ENCODE peak calls at places on chromosomes 11 and 22, in six cellular contexts. One of them, this sample, is unnamed.

GRCh38 chr11:77188912-77189491 is 61.0 kb downstream of the MYO7A start:
- DNase-seq in HCT116: no peak
- DNase-seq in Caco-2: peak; percentile 38
- DNase-seq in cardiac fibroblast: no peak
- DNase-seq in OCI-LY7: no peak
- DNase-seq in K562: no peak
- DNase-seq in this sample: no peak

GRCh38 chr11:70501026-70501901 is 102.9 kb downstream of the CTTN start:
- DNase-seq in HCT116: no peak
- DNase-seq in Caco-2: no peak
- DNase-seq in cardiac fibroblast: peak; percentile 2
- DNase-seq in OCI-LY7: no peak
- DNase-seq in K562: no peak
- DNase-seq in this sample: no peak

GRCh38 chr11:1181858-1182535 is 24.2 kb downstream of the MUC5AC start:
- DNase-seq in HCT116: no peak
- DNase-seq in Caco-2: no peak
- DNase-seq in cardiac fibroblast: no peak
- DNase-seq in OCI-LY7: no peak
- DNase-seq in K562: no peak
- DNase-seq in this sample: no peak

GRCh38 chr11:123523539-123523938 is 93.5 kb downstream of the GRAMD1B start:
- DNase-seq in HCT116: no peak
- DNase-seq in Caco-2: no peak
- DNase-seq in cardiac fibroblast: no peak
- DNase-seq in OCI-LY7: no peak
- DNase-seq in K562: no peak
- DNase-seq in this sample: no peak

GRCh38 chr11:109961261-109961660 is 131.9 kb upstream of the ZC3H12C start:
- DNase-seq in HCT116: no peak
- DNase-seq in Caco-2: no peak
- DNase-seq in cardiac fibroblast: no peak
- DNase-seq in OCI-LY7: no peak
- DNase-seq in K562: no peak
- DNase-seq in this sample: no peak

GRCh38 chr22:18095101-18095805 is 15.4 kb upstream of the TUBA8 start:
- DNase-seq in HCT116: no peak
- DNase-seq in Caco-2: no peak
- DNase-seq in cardiac fibroblast: no peak
- DNase-seq in OCI-LY7: no peak
- DNase-seq in K562: no peak
- DNase-seq in this sample: no peak

GRCh38 chr11:76792505-76793264 is 9.5 kb downstream of the TSKU start:
- DNase-seq in HCT116: no peak
- DNase-seq in Caco-2: no peak
- DNase-seq in cardiac fibroblast: no peak
- DNase-seq in OCI-LY7: no peak
- DNase-seq in K562: no peak
- DNase-seq in this sample: no peak

GRCh38 chr11:130915556-130916237 is 582 bp downstream of the SNX19 start:
- DNase-seq in HCT116: no peak
- DNase-seq in Caco-2: no peak
- DNase-seq in cardiac fibroblast: no peak
- DNase-seq in OCI-LY7: peak; percentile 30
- DNase-seq in K562: no peak
- DNase-seq in this sample: no peak

GRCh38 chr11:111361874-111362273 is 17.2 kb downstream of the POU2AF1 start:
- DNase-seq in HCT116: no peak
- DNase-seq in Caco-2: no peak
- DNase-seq in cardiac fibroblast: no peak
- DNase-seq in OCI-LY7: no peak
- DNase-seq in K562: no peak
- DNase-seq in this sample: no peak

GRCh38 chr11:31826530-31827438 is 15.7 kb upstream of the PAX6 start:
- DNase-seq in HCT116: no peak
- DNase-seq in Caco-2: no peak
- DNase-seq in cardiac fibroblast: no peak
- DNase-seq in OCI-LY7: no peak
- DNase-seq in K562: no peak
- DNase-seq in this sample: no peak

GRCh38 chr11:120400564-120401364 is 64.6 kb downstream of the ARHGEF12 start:
- DNase-seq in HCT116: peak; percentile 90
- DNase-seq in Caco-2: peak; percentile 33
- DNase-seq in cardiac fibroblast: peak; percentile 93
- DNase-seq in OCI-LY7: no peak
- DNase-seq in K562: no peak
- DNase-seq in this sample: peak; percentile 95

GRCh38 chr11:47412152-47412746 is 3.9 kb downstream of the SLC39A13 start:
- DNase-seq in HCT116: peak; percentile 21
- DNase-seq in Caco-2: peak; percentile 72
- DNase-seq in cardiac fibroblast: peak; percentile 53
- DNase-seq in OCI-LY7: peak; percentile 71
- DNase-seq in K562: peak; percentile 51
- DNase-seq in this sample: no peak

GRCh38 chr11:47408598-47409439 is 429 bp downstream of the SLC39A13 start:
- DNase-seq in HCT116: no peak
- DNase-seq in Caco-2: no peak
- DNase-seq in cardiac fibroblast: peak; percentile 83
- DNase-seq in OCI-LY7: no peak
- DNase-seq in K562: no peak
- DNase-seq in this sample: peak; percentile 59

GRCh38 chr11:47410404-47411264 is 2.2 kb downstream of the SLC39A13 start:
- DNase-seq in HCT116: no peak
- DNase-seq in Caco-2: no peak
- DNase-seq in cardiac fibroblast: no peak
- DNase-seq in OCI-LY7: no peak
- DNase-seq in K562: no peak
- DNase-seq in this sample: no peak

GRCh38 chr11:47407746-47408590 is at the start of gene SLC39A13:
- DNase-seq in HCT116: peak; percentile 81
- DNase-seq in Caco-2: peak; percentile 98
- DNase-seq in cardiac fibroblast: peak; percentile 98
- DNase-seq in OCI-LY7: peak; percentile 96
- DNase-seq in K562: peak; percentile 96
- DNase-seq in this sample: peak; percentile 81

DNA sequence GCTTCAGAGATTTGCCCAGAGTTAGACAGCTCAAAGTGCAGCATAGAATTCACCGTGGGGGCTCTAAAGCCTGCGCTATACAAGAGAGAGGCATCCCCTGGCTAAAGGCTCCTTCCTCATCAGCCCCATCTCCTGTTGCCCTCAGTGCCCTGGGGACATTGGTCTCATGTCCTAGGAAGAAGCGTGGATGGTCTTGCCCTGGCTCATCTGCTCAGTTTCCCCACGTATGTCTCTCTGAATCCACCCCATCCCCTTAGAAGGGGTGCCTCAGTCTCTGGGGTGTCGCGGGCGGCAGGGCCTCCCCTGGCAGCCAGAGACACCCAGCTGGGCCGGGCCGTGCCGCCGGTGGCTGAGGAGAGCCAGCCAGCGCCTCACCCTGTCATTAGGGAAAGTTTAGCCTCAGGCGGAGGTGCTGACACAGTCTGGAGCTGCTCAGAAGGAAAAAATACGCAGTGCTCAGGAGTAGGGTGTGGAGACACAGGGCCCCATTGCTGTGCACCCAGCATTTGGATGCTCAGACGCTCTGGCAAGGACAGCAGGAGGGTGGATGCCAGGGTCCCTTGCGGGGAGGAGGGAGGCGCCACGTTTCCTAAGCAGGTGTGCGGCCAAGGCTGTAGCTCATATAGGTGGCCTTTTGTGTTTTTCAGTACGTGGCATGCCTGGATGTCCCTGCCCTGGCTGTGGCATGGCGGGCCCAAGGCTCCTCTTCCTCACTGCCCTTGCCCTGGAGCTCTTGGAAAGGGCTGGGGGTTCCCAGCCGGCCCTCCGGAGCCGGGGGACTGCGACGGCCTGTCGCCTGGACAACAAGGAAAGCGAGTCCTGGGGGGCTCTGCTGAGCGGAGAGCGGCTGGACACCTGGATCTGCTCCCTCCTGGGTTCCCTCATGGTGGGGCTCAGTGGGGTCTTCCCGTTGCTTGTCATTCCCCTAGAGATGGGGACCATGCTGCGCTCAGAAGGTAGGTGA is 1.3 kb downstream of the SLC39A13 start:
- DNase-seq in HCT116: no peak
- DNase-seq in Caco-2: no peak
- DNase-seq in cardiac fibroblast: no peak
- DNase-seq in OCI-LY7: no peak
- DNase-seq in K562: no peak
- DNase-seq in this sample: no peak
- TF ChIP-seq CTCF in HCT116: no peak
- TF ChIP-seq CTCF in Caco-2: no peak
- TF ChIP-seq CTCF in cardiac fibroblast: no peak
- TF ChIP-seq CTCF in OCI-LY7: no peak
- TF ChIP-seq CTCF in K562: no peak
- TF ChIP-seq CTCF in this sample: no peak

DNA sequence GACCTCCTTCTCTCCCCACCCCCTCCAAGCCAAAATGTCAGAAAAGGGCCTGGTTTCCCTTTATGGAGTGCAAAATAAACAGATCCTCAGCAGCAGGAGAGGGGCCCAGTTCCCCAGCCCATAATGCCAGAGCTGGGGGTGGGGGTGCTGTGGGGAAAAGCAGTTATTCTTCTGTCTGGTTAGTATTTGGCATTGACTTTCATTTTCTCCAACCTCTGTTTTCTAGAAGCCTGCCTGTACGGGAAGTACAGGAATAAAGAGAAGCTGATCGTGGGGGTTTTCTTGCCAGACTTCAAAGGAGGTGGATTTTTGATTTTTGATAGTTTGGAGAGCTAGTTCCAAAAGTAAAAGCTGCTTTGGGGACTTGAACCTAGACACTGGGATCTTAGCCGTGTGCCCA is 22.4 kb downstream of the FLI1 start:
- DNase-seq in HCT116: no peak
- DNase-seq in Caco-2: no peak
- DNase-seq in cardiac fibroblast: no peak
- DNase-seq in OCI-LY7: no peak
- DNase-seq in K562: no peak
- DNase-seq in this sample: no peak
- H3K4me3 ChIP-seq in HCT116: no peak overlapping the region
- H3K4me3 ChIP-seq in Caco-2: no peak overlapping the region
- H3K4me3 ChIP-seq in cardiac fibroblast: no peak overlapping the region
- H3K4me3 ChIP-seq in OCI-LY7: peak overlapping the region; percentile 70
- H3K4me3 ChIP-seq in K562: no peak overlapping the region
- H3K4me3 ChIP-seq in this sample: no peak overlapping the region

DNA sequence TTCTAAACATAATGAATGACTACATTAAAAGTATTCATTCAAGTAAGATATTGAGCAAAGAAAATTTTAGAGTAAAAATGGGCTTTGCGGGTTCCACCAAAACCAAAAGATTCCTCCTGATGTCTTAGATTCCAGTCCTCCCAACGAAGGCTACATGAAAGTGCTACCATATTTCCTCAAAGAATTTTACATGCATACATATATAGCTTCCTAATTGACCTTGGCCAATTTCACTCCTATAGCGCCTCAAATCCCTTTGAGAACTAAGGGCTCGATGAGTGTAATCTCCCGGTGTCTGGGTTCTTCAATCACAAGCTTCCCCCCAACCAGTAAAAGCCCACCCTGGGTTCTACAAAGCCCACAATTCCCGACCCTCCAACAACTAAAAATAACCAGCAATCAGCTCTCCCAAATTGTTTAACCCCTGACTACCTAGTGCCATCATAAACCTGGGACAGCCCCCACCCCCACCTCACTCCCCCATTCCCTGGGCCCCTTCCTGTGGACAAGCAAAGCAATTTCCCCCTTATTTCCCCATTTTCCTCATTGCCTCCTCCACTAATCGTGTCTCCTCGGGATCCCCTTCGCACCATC is 1.2 kb downstream of the SIK3 start:
- DNase-seq in HCT116: no peak
- DNase-seq in Caco-2: no peak
- DNase-seq in cardiac fibroblast: no peak
- DNase-seq in OCI-LY7: peak; percentile 21
- DNase-seq in K562: no peak
- DNase-seq in this sample: no peak
- TF ChIP-seq CTCF in HCT116: no peak
- TF ChIP-seq CTCF in Caco-2: no peak
- TF ChIP-seq CTCF in cardiac fibroblast: no peak
- TF ChIP-seq CTCF in OCI-LY7: no peak
- TF ChIP-seq CTCF in K562: no peak
- TF ChIP-seq CTCF in this sample: no peak

GRCh38 chr22:43956805-43957463 is 1.7 kb downstream of the SAMM50 start:
- DNase-seq in HCT116: no peak
- DNase-seq in Caco-2: no peak
- DNase-seq in cardiac fibroblast: peak; percentile 42
- DNase-seq in OCI-LY7: no peak
- DNase-seq in K562: no peak
- DNase-seq in this sample: no peak
- H3K4me3 ChIP-seq in HCT116: peak overlapping the region; percentile 95
- H3K4me3 ChIP-seq in Caco-2: no peak overlapping the region
- H3K4me3 ChIP-seq in cardiac fibroblast: no peak overlapping the region
- H3K4me3 ChIP-seq in OCI-LY7: peak overlapping the region; percentile 86
- H3K4me3 ChIP-seq in K562: peak overlapping the region; percentile 94
- H3K4me3 ChIP-seq in this sample: peak overlapping the region; percentile 93

GRCh38 chr11:92216789-92217188 is 7.8 kb upstream of the FAT3 start:
- DNase-seq in HCT116: no peak
- DNase-seq in Caco-2: no peak
- DNase-seq in cardiac fibroblast: no peak
- DNase-seq in OCI-LY7: no peak
- DNase-seq in K562: no peak
- DNase-seq in this sample: no peak

GRCh38 chr11:92212530-92212929 is 12.1 kb upstream of the FAT3 start:
- DNase-seq in HCT116: no peak
- DNase-seq in Caco-2: no peak
- DNase-seq in cardiac fibroblast: no peak
- DNase-seq in OCI-LY7: no peak
- DNase-seq in K562: no peak
- DNase-seq in this sample: no peak

GRCh38 chr11:92206441-92206840 is 18.2 kb upstream of the FAT3 start:
- DNase-seq in HCT116: no peak
- DNase-seq in Caco-2: no peak
- DNase-seq in cardiac fibroblast: no peak
- DNase-seq in OCI-LY7: no peak
- DNase-seq in K562: no peak
- DNase-seq in this sample: no peak

DNA sequence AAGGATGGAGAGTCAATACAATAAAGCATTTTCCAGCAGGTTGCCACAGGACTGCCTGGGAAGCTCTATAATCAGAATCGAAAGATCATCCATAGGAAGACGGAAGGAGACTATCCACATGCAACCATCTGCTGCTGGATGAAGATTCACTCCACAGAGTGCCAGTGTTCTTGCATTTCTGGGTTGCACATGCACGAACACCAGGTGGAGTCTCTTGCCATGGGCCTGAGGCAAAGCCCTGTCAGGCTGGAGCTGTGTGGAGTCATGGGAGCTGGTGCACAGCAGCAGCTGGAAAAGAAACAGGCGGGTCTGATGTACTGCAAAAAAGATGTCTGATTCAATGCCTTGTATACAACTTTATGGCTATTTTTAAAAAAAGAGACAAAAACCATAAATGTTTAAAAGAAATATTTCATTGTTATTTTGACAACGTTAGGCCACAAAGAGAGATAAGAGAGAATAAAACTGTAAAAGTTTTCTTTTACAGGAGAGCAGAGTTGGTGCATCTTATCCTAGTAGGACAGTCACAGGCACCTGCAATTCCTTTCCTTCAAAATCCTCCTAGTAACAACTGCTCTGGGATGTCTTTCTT is 12.9 kb upstream of the FAT3 start:
- DNase-seq in HCT116: no peak
- DNase-seq in Caco-2: peak; percentile 80
- DNase-seq in cardiac fibroblast: peak; percentile 32
- DNase-seq in OCI-LY7: no peak
- DNase-seq in K562: no peak
- DNase-seq in this sample: no peak
- TF ChIP-seq CTCF in HCT116: no peak
- TF ChIP-seq CTCF in Caco-2: peak; percentile 90
- TF ChIP-seq CTCF in cardiac fibroblast: peak; percentile 13
- TF ChIP-seq CTCF in OCI-LY7: no peak
- TF ChIP-seq CTCF in K562: no peak
- TF ChIP-seq CTCF in this sample: peak; percentile 30